ENCODE peak calls at places on chromosomes 5 and 9, in five cellular contexts. U, C, L, D and Q are unnamed samples. For H3K4me1, the result is how much of the 10 kb centered on the place peaks cover.

GRCh38 chr5:114055810-114056476 is 305.9 kb upstream of the KCNN2 start:
- DNase-seq in U (no peak), C (peak), L (peak), D (peak), Q (peak)

GRCh38 chr5:88555658-88556057 is 287.0 kb upstream of the TMEM161B start:
- DNase-seq in U (no peak), C (no peak), L (peak), D (peak), Q (peak)

GRCh38 chr5:77993141-77993540 is 217.0 kb upstream of the TBCA start:
- DNase-seq in U (no peak), C (no peak), L (no peak), D (no peak), Q (no peak)

GRCh38 chr9:135440620-135441019 is 39.0 kb upstream of the PPP1R26 start:
- DNase-seq in U (no peak), C (no peak), L (no peak), D (no peak), Q (no peak)

GRCh38 chr9:119164716-119165115 is 204.5 kb downstream of the BRINP1 start:
- DNase-seq in U (no peak), C (no peak), L (no peak), D (no peak), Q (no peak)

GRCh38 chr5:112338681-112339337 is 80.3 kb downstream of the EPB41L4A start:
- DNase-seq in U (no peak), C (no peak), L (no peak), D (no peak), Q (no peak)

GRCh38 chr5:36160617-36161016 is 8.7 kb downstream of the SKP2 start:
- DNase-seq in U (no peak), C (no peak), L (no peak), D (no peak), Q (no peak)

GRCh38 chr5:109859537-109859936 is 169.8 kb downstream of the MAN2A1 start:
- DNase-seq in U (no peak), C (peak), L (no peak), D (no peak), Q (no peak)

GRCh38 chr5:124871299-124871698 is 124.9 kb upstream of the ZNF608 start:
- DNase-seq in U (no peak), C (peak), L (no peak), D (no peak), Q (no peak)

GRCh38 chr5:39619161-39619818 is 194.5 kb upstream of the DAB2 start:
- DNase-seq in U (no peak), C (no peak), L (no peak), D (no peak), Q (no peak)

GRCh38 chr9:33132249-33132772 is 34.8 kb downstream of the B4GALT1 start:
- DNase-seq in U (peak), C (peak), L (no peak), D (no peak), Q (no peak)

GRCh38 chr9:84828101-84828500 is 158.6 kb downstream of the NTRK2 start:
- DNase-seq in U (no peak), C (no peak), L (no peak), D (no peak), Q (no peak)

GRCh38 chr5:37730896-37731455 is 108.9 kb downstream of the GDNF start:
- DNase-seq in U (no peak), C (no peak), L (no peak), D (no peak), Q (no peak)

GRCh38 chr5:15936505-15937245 is 242.9 kb downstream of the MARCHF11 start:
- DNase-seq in U (no peak), C (no peak), L (no peak), D (no peak), Q (no peak)

GRCh38 chr5:15938961-15939360 is 240.6 kb downstream of the MARCHF11 start:
- DNase-seq in U (no peak), C (peak), L (no peak), D (no peak), Q (no peak)

GRCh38 chr5:15940905-15941304 is 238.7 kb downstream of the MARCHF11 start:
- DNase-seq in U (no peak), C (no peak), L (no peak), D (no peak), Q (no peak)

GRCh38 chr5:15938186-15938585 is 241.4 kb downstream of the MARCHF11 start:
- DNase-seq in U (no peak), C (peak), L (no peak), D (no peak), Q (no peak)

GRCh38 chr5:15937708-15938107 is 241.9 kb downstream of the MARCHF11 start:
- DNase-seq in U (no peak), C (no peak), L (no peak), D (no peak), Q (no peak)
- H2AK5ac ChIP-seq in U (no peak), C (no peak), L (no peak), D (no peak), Q (no peak)

GRCh38 chr5:180628211-180628610 is 21.2 kb downstream of the FLT4 start:
- DNase-seq in U (no peak), C (no peak), L (no peak), D (no peak), Q (no peak)

GRCh38 chr5:180626661-180627385 is 22.6 kb downstream of the FLT4 start:
- DNase-seq in U (no peak), C (no peak), L (no peak), D (no peak), Q (no peak)

GRCh38 chr5:180625791-180626660 is 23.4 kb downstream of the FLT4 start:
- DNase-seq in U (no peak), C (no peak), L (no peak), D (no peak), Q (no peak)

GRCh38 chr5:180628827-180629702 is 20.3 kb downstream of the FLT4 start:
- DNase-seq in U (no peak), C (no peak), L (no peak), D (no peak), Q (no peak)

GRCh38 chr5:180627386-180628120 is 21.8 kb downstream of the FLT4 start:
- DNase-seq in U (no peak), C (no peak), L (no peak), D (no peak), Q (no peak)
- H3K4me1 ChIP-seq in U (under half), C (under half), L (under half), D (under half), Q (under half)

DNA sequence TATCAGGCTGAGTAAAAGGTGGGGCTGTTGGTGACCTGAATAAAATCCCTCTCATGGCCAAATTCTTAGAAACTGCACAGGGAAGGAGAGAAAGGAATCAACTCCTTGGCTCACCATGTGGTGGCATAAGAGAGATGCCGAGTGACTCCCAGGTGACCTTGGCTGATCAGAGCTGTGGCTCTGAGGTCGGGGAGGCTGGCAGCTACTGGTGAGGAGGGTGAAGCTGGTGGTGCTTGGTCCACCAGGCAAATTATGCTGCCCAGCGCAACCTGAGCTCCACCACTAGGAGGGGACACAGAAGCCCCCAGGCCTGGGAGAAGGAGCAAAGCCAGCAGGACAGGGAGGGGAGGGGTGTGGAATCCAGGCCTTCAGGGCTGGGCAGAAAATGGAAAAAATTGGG is 111.2 kb upstream of the IL12B start:
- DNase-seq in U (no peak), C (no peak), L (no peak), D (peak), Q (peak)
- H2BK120ac ChIP-seq in U (no peak), C (no peak), L (no peak), D (no peak), Q (no peak)

DNA sequence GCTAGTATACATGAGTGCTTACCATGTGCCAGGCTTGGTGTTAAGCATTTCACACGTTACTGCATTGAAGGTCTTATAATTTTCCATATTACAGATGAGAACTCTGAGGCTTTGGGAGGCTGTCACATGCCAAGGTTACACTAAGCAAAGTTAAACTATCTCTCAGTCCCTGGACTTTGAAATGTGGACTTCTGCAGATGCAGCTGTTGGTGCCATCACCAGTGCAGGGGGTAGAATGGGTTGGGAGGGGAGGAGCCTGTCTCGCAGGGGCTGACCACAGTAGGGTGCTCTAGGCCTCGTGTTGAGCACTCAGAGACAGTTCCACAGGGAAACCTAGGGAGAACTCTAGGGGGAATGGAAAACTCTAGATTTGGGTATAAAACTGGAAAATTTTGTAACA is 220.9 kb downstream of the MAPKAP1 start:
- DNase-seq in U (no peak), C (no peak), L (no peak), D (no peak), Q (no peak)
- H2AK5ac ChIP-seq in U (no peak), C (no peak), L (no peak), D (no peak), Q (no peak)